ENCODE peak calls at places on chromosomes 11 and 22, in seven cellular contexts. X is adrenal gland, S is body of pancreas, Z is breast epithelium, E is spleen, G is transverse colon, T is Peyer's patch. L is an unnamed sample.

GRCh38 chr11:6427516-6427915 is 8.6 kb upstream of the APBB1 start:
- DNase-seq in X (no peak), T (no peak), G (no peak), S (no peak), Z (no peak), E (no peak), L (no peak)

GRCh38 chr11:128463386-128463829 is 124.0 kb downstream of the ETS1 start:
- DNase-seq in G (no peak), E (no peak), X (peak; percentile 51), Z (no peak), T (no peak), S (no peak), L (no peak)

GRCh38 chr11:100340416-100341323 is 346.4 kb upstream of the ARHGAP42 start:
- DNase-seq in Z (no peak), E (no peak), T (no peak), S (peak; percentile 17), G (no peak), X (no peak), L (no peak)

GRCh38 chr11:66842501-66842895 is 743 bp upstream of the RCE1 start:
- DNase-seq in T (no peak), S (no peak), G (no peak), X (no peak), Z (no peak), E (no peak), L (no peak)

GRCh38 chr11:10351768-10352641 is 47.1 kb downstream of the ADM start:
- DNase-seq in Z (no peak), S (peak; percentile 77), G (peak; percentile 52), T (peak; percentile 73), X (peak; percentile 36), E (no peak), L (peak; percentile 50)

GRCh38 chr22:36116127-36116526 is 44.4 kb downstream of the APOL3 start:
- DNase-seq in E (no peak), T (no peak), S (no peak), Z (no peak), X (no peak), G (no peak), L (no peak)

GRCh38 chr11:101583180-101584128 is at the start of gene TRPC6:
- DNase-seq in E (peak; percentile 72), T (no peak), X (no peak), G (peak; percentile 11), Z (no peak), S (peak; percentile 24), L (no peak)

GRCh38 chr22:42697542-42698013 is 23.1 kb downstream of the A4GALT start:
- DNase-seq in T (peak; percentile 66), G (peak; percentile 72), S (peak; percentile 75), Z (no peak), X (peak; percentile 60), E (no peak), L (peak; percentile 90)

GRCh38 chr11:96385187-96385586 is 4.5 kb downstream of the CCDC82 start:
- DNase-seq in S (no peak), E (no peak), G (no peak), T (no peak), X (no peak), Z (no peak), L (no peak)

GRCh38 chr11:72606362-72607100 is 67.7 kb downstream of the PDE2A start:
- DNase-seq in X (no peak), T (no peak), E (no peak), G (no peak), S (no peak), Z (no peak), L (no peak)

GRCh38 chr22:20852076-20852475 is 6.5 kb downstream of the PI4KA start:
- DNase-seq in T (peak; percentile 5), E (no peak), Z (no peak), G (no peak), X (no peak), S (no peak), L (no peak)

GRCh38 chr11:134761361-134761760 is 349.3 kb upstream of the B3GAT1 start:
- DNase-seq in Z (no peak), E (no peak), G (no peak), T (no peak), S (no peak), X (no peak), L (no peak)

GRCh38 chr22:19042285-19043110 is 79.7 kb downstream of the DGCR2 start:
- DNase-seq in X (no peak), G (no peak), E (peak; percentile 58), T (peak; percentile 38), Z (no peak), S (no peak), L (peak; percentile 9)

GRCh38 chr11:34613462-34614183 is 7.3 kb upstream of the EHF start:
- DNase-seq in X (no peak), T (no peak), Z (no peak), E (no peak), S (no peak), G (no peak), L (no peak)

GRCh38 chr11:10314199-10315072 is 9.6 kb downstream of the ADM start:
- DNase-seq in G (no peak), T (peak; percentile 57), S (no peak), Z (no peak), E (no peak), X (peak; percentile 65), L (no peak)

GRCh38 chr11:64436025-64436424 is 77.1 kb downstream of the RPS6KA4 start:
- DNase-seq in X (no peak), G (no peak), T (no peak), E (no peak), Z (no peak), S (no peak), L (no peak)

GRCh38 chr11:112997829-112998228 is 36.6 kb downstream of the NCAM1 start:
- DNase-seq in Z (no peak), G (no peak), E (no peak), S (no peak), T (no peak), X (no peak), L (no peak)

GRCh38 chr11:87722756-87723599 is 452.3 kb downstream of the RAB38 start:
- DNase-seq in T (peak; percentile 63), E (no peak), S (peak; percentile 38), X (peak; percentile 40), G (peak; percentile 40), Z (no peak), L (no peak)

GRCh38 chr22:45242778-45243191 is 2.1 kb upstream of the KIAA0930 start:
- DNase-seq in X (peak; percentile 48), Z (peak; percentile 84), E (no peak), T (no peak), S (peak; percentile 90), G (peak; percentile 56), L (no peak)

GRCh38 chr11:117415358-117415896 is 87.8 kb downstream of the CEP164 start:
- DNase-seq in Z (no peak), G (no peak), T (peak; percentile 21), X (no peak), S (no peak), E (no peak), L (no peak)

GRCh38 chr11:112315057-112315720 is 54.5 kb upstream of the PLET1 start:
- DNase-seq in Z (no peak), E (no peak), S (no peak), X (no peak), G (no peak), T (no peak), L (no peak)

GRCh38 chr11:34250732-34251639 is 106.8 kb downstream of the ABTB2 start:
- DNase-seq in E (peak; percentile 91), T (peak; percentile 80), S (no peak), Z (no peak), X (peak; percentile 25), G (peak; percentile 53), L (peak; percentile 87)

DNA sequence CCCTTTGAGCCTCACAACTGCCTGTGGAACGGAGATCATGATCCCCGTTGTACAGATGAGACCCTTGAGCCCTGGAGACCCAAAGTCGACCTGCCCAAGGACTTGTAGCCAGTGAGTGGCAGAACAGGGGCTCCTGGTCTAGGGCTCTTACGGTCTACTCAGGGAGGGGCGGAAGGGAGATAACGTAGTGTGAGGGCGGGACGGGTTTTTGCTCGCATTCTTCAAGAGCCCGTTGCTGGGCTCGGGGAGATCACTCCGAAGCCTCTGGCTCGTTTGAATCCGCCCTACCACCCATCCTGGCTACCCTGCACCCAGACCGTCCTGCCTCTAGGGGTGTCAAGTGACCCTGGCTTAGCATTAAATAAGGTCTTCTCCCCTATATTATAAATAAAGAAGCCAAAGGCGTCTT is 637 bp downstream of the CRY2 start:
- DNase-seq in Z (no peak), G (peak; percentile 57), E (peak; percentile 84), S (peak; percentile 68), T (peak; percentile 70), X (peak; percentile 78), L (peak; percentile 49)
- TF ChIP-seq POLR2A in Z (no peak), G (no peak), E (no peak), S (no peak), T (no peak), X (no peak), L (no peak)

GRCh38 chr11:41613321-41613720 is 153.9 kb upstream of the LRRC4C start:
- DNase-seq in T (no peak), E (no peak), G (no peak), X (no peak), S (no peak), Z (no peak), L (no peak)

DNA sequence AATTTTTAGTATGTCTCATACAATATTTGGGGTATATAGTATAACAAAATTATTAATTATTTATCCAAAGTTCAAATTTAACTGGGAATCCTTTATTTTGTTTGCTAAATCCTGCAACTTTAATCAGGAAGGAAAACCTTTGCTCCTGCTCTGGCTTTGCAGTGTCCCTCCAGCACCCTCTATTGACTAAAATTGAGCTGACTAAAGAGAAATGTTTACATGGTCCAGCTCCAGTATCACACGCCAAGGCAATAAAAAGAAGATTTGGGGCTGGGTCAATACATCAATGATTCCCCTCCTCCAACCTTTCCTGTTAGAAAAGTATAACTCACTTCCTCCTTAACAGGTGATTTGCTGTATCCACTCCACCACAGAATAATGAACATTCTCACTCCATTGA is 153.0 kb upstream of the LRRC4C start:
- DNase-seq in X (no peak), Z (no peak), S (no peak), E (no peak), G (no peak), T (no peak), L (no peak)
- H3K27ac ChIP-seq in X (no peak overlapping the region), Z (no peak overlapping the region), S (no peak overlapping the region), E (no peak overlapping the region), G (no peak overlapping the region), T (no peak overlapping the region), L (no peak overlapping the region)

GRCh38 chr22:25027552-25027951 is 75.0 kb downstream of the KIAA1671 start:
- DNase-seq in Z (no peak), G (peak; percentile 57), E (no peak), S (no peak), X (no peak), T (peak; percentile 73), L (no peak)

GRCh38 chr22:25028841-25029141 is 76.3 kb downstream of the KIAA1671 start:
- DNase-seq in G (no peak), X (no peak), S (no peak), E (no peak), T (no peak), Z (no peak), L (no peak)

GRCh38 chr22:25029181-25029580 is 76.7 kb downstream of the KIAA1671 start:
- DNase-seq in S (no peak), E (no peak), G (no peak), T (no peak), Z (no peak), X (no peak), L (no peak)

GRCh38 chr22:25027052-25027525 is 74.6 kb downstream of the KIAA1671 start:
- DNase-seq in Z (no peak), X (no peak), E (no peak), T (peak; percentile 49), S (no peak), G (peak; percentile 61), L (no peak)

GRCh38 chr22:25027959-25028840 is 75.7 kb downstream of the KIAA1671 start:
- DNase-seq in X (peak; percentile 54), S (peak; percentile 44), T (peak; percentile 57), G (peak; percentile 52), E (no peak), Z (no peak), L (no peak)
- TF ChIP-seq CTCF in X (peak; percentile 5), S (peak; percentile 33), T (no peak), G (peak; percentile 34), E (no peak), Z (no peak), L (peak; percentile 46)

GRCh38 chr11:28107726-28108618 is at the start of the genes KIF18A and METTL15:
- DNase-seq in E (peak; percentile 100), Z (peak; percentile 100), G (peak; percentile 100), X (peak; percentile 100), T (peak; percentile 100), S (peak; percentile 100), L (peak; percentile 99)
- TF ChIP-seq POLR2A in E (peak; percentile 71), Z (peak; percentile 72), G (peak; percentile 87), X (peak; percentile 28), T (peak; percentile 38), S (peak; percentile 92), L (peak; percentile 56)

L was measured in gastrocnemius medialis.